ENCODE peak calls at places on chromosomes 1 and 21, in eight cellular contexts. B is fibroblast of the aortic adventitia; Q is neuronal stem cell; W is lower lobe of right lung; U is colonic mucosa; J is CD8-positive, alpha-beta T cell; T is esophagus squamous epithelium; A is AG10803. N is an unnamed sample.

GRCh38 chr1:91511386-91511785 is 10.7 kb downstream of the CDC7 start:
- DNase-seq in B (peak; percentile 78), Q (no peak), W (no peak), U (no peak), J (no peak), T (no peak), A (peak; percentile 64), N (peak; percentile 42)

GRCh38 chr1:81921851-81922462 is 121.2 kb downstream of the ADGRL2 start:
- DNase-seq in B (peak; percentile 25), Q (no peak), W (no peak), U (no peak), J (no peak), T (no peak), A (no peak), N (no peak)

GRCh38 chr1:93448983-93449805 is 1.3 kb downstream of the FNBP1L start:
- DNase-seq in B (peak; percentile 55), Q (peak; percentile 14), W (no peak), U (peak; percentile 74), J (no peak), T (no peak), A (peak; percentile 57), N (no peak)

GRCh38 chr1:99674665-99675064 is 28.8 kb downstream of the PALMD start:
- DNase-seq in B (peak; percentile 18), Q (no peak), W (no peak), U (no peak), J (no peak), T (no peak), A (no peak), N (no peak)

GRCh38 chr1:8321612-8322011 is 3.7 kb downstream of the SLC45A1 start:
- DNase-seq in B (no peak), Q (no peak), W (no peak), U (no peak), J (no peak), T (no peak), A (no peak), N (no peak)

GRCh38 chr1:21206117-21206516 is 29.4 kb upstream of the EIF4G3 start:
- DNase-seq in B (peak; percentile 25), Q (no peak), W (no peak), U (no peak), J (no peak), T (no peak), A (no peak), N (no peak)

GRCh38 chr1:17207966-17208418 is 3.1 kb downstream of the PADI1 start:
- DNase-seq in B (peak; percentile 79), Q (no peak), W (no peak), U (no peak), J (peak; percentile 50), T (no peak), A (peak; percentile 68), N (no peak)

GRCh38 chr1:66437136-66437401 is 96.9 kb upstream of the SGIP1 start:
- DNase-seq in B (no peak), Q (no peak), W (no peak), U (no peak), J (no peak), T (no peak), A (no peak), N (no peak)

GRCh38 chr1:52674497-52675384 is 23.4 kb downstream of the COA7 start:
- DNase-seq in B (no peak), Q (no peak), W (no peak), U (no peak), J (no peak), T (no peak), A (no peak), N (peak; percentile 57)

GRCh38 chr1:156707486-156708244 is 2.3 kb upstream of the CRABP2 start:
- DNase-seq in B (peak; percentile 77), Q (no peak), W (no peak), U (no peak), J (no peak), T (no peak), A (peak; percentile 79), N (no peak)

GRCh38 chr1:7209340-7209739 is 424.1 kb downstream of the CAMTA1 start:
- DNase-seq in B (no peak), Q (no peak), W (no peak), U (no peak), J (no peak), T (no peak), A (no peak), N (no peak)

GRCh38 chr1:204296431-204296988 is 63.2 kb downstream of the PLEKHA6 start:
- DNase-seq in B (peak; percentile 77), Q (no peak), W (no peak), U (no peak), J (no peak), T (no peak), A (peak; percentile 85), N (no peak)

GRCh38 chr1:41350055-41350378 is 11.2 kb upstream of the FOXO6 start:
- DNase-seq in B (no peak), Q (no peak), W (no peak), U (peak; percentile 6), J (no peak), T (no peak), A (no peak), N (no peak)

GRCh38 chr1:230458509-230458908 is 32.4 kb upstream of the PGBD5 start:
- DNase-seq in B (no peak), Q (no peak), W (no peak), U (no peak), J (no peak), T (no peak), A (peak; percentile 21), N (no peak)

GRCh38 chr1:21268281-21269239 is 21.7 kb downstream of the ECE1 start:
- DNase-seq in B (no peak), Q (no peak), W (no peak), U (no peak), J (no peak), T (no peak), A (no peak), N (no peak)

GRCh38 chr1:208162903-208163302 is 81.3 kb downstream of the PLXNA2 start:
- DNase-seq in B (no peak), Q (no peak), W (peak; percentile 66), U (peak; percentile 65), J (no peak), T (no peak), A (no peak), N (no peak)

GRCh38 chr1:21524686-21525339 is 15.6 kb downstream of the ALPL start:
- DNase-seq in B (no peak), Q (no peak), W (peak; percentile 74), U (no peak), J (no peak), T (no peak), A (no peak), N (no peak)

DNA sequence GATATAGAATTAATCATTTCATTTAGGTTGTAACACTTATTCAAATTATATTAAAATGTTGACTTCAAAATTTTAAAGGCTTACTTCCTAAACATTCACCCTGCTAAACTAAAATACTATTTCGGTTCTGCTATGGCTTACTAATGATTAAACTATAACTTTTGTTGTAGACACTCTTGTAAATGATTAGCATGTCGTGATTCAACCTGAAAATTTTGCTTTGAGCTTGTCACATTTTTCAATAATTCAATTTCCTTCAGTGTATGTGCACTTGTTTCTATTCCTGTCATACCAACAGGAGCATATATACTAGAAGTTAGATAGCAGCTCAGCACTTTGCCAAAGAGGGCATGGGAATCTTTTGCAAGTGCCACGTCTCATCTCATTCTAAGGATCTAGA is 1018.8 kb downstream of the AMY1C start:
- DNase-seq in B (no peak), Q (no peak), W (no peak), U (no peak), J (no peak), T (no peak), A (no peak), N (no peak)
- H3K4me3 ChIP-seq in B (no peak overlapping the region), Q (no peak overlapping the region), W (no peak overlapping the region), U (no peak overlapping the region), J (no peak overlapping the region), T (no peak overlapping the region), A (no peak overlapping the region), N (no peak overlapping the region)

GRCh38 chr21:26167593-26167992 is 3.0 kb downstream of the APP start:
- DNase-seq in B (no peak), Q (no peak), W (no peak), U (no peak), J (no peak), T (no peak), A (no peak), N (no peak)
- H3K4me3 ChIP-seq in B (peak overlapping the region; percentile 6), Q (no peak overlapping the region), W (peak overlapping the region; percentile 96), U (peak overlapping the region; percentile 90), J (no peak overlapping the region), T (no peak overlapping the region), A (no peak overlapping the region), N (no peak overlapping the region)

GRCh38 chr1:111990878-111991760 is 1.7 kb upstream of the KCND3 start:
- DNase-seq in B (peak; percentile 35), Q (peak; percentile 50), W (peak; percentile 79), U (peak; percentile 69), J (no peak), T (no peak), A (peak; percentile 42), N (no peak)
- H3K4me3 ChIP-seq in B (peak overlapping the region; percentile 25), Q (no peak overlapping the region), W (peak overlapping the region; percentile 59), U (peak overlapping the region; percentile 52), J (no peak overlapping the region), T (peak overlapping the region; percentile 58), A (peak overlapping the region; percentile 58), N (no peak overlapping the region)

GRCh38 chr1:5994713-5995621 is 2.7 kb upstream of the NPHP4 start:
- DNase-seq in B (no peak), Q (no peak), W (peak; percentile 45), U (peak; percentile 27), J (peak; percentile 84), T (no peak), A (no peak), N (peak; percentile 62)

GRCh38 chr1:5992034-5992813 is at the start of gene NPHP4:
- DNase-seq in B (peak; percentile 100), Q (peak; percentile 100), W (peak; percentile 100), U (peak; percentile 100), J (peak; percentile 99), T (peak; percentile 96), A (peak; percentile 100), N (peak; percentile 100)

GRCh38 chr1:5992814-5993552 is 758 bp upstream of the NPHP4 start:
- DNase-seq in B (no peak), Q (no peak), W (peak; percentile 47), U (no peak), J (no peak), T (no peak), A (no peak), N (no peak)

GRCh38 chr1:5991784-5992033 is 516 bp downstream of the NPHP4 start:
- DNase-seq in B (no peak), Q (no peak), W (peak; percentile 71), U (no peak), J (peak; percentile 65), T (no peak), A (no peak), N (no peak)

DNA sequence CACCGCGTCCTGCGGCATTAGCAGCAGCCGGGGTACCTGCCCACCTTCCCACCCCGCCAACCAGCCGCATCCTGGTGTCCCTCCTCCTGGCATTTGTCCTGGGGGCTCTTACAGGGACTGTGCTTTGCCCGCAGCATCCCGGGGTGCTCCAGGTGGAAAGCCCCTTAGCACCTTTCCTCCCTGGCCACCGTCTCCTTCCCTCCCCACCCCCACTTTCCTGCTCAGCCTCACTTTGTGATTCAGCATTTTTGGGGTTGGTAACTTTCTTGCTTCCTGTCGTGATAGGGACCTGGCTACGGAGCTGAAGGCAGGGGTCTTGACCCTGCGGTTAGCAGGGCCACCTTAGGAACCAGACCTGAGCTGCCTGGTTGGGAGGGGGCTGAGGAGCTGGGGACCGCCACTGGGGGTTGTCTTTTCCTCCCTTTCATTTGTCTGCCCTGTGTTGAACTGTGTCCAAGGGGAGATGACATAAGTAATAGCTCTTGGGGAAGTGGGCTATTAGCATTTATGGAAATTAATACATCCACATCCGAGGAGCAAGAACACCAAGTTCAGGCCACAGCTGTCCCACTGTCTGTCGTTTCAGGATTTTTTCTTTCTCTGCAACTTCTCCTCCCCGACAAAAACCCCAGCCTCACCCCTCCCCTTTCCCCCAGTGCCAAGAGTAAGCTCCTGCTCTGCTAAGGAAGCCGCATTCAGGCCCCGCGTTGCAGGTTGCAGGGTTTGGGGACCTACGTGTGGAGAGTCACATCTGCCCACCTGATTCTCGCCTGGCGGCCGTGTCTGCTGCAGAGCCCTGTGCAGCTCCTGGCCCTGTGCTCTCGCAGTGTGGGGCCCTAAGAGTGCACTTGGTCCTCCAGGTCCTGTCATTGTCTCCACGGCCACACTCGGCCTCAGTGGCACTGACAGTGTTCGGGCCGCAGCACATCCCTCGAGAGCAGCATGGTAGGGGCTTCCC is 1.6 kb upstream of the NPHP4 start:
- DNase-seq in B (no peak), Q (no peak), W (peak; percentile 58), U (no peak), J (no peak), T (no peak), A (no peak), N (no peak)
- H3K4me3 ChIP-seq in B (peak overlapping the region; percentile 77), Q (peak overlapping the region; percentile 70), W (peak overlapping the region; percentile 91), U (peak overlapping the region; percentile 88), J (peak overlapping the region; percentile 87), T (peak overlapping the region; percentile 62), A (peak overlapping the region; percentile 66), N (peak overlapping the region; percentile 84)

N was measured in Jurkat, Clone E6-1.